ENCODE peak calls at places on chromosomes 3 and 15, in nine cellular contexts. Z, F, P, G, N, A, Y, E and O are unnamed samples.
A peak's percentile ranks its signal among the peaks of the same experiment; 100 is the strongest.

GRCh38 chr3:119350114-119350513 is 55.9 kb downstream of the ARHGAP31 start:
- DNase-seq in Z (peak; percentile 41), F (no peak), P (no peak), G (no peak), N (no peak), A (no peak), Y (no peak), E (no peak), O (peak; percentile 83)

GRCh38 chr3:25784971-25785370 is 1.7 kb upstream of the NGLY1 start:
- DNase-seq in Z (no peak), F (no peak), P (no peak), G (no peak), N (no peak), A (no peak), Y (no peak), E (no peak), O (no peak)

GRCh38 chr3:122947621-122948202 is 79.9 kb downstream of the SEMA5B start:
- DNase-seq in Z (no peak), F (peak; percentile 51), P (no peak), G (no peak), N (no peak), A (no peak), Y (no peak), E (no peak), O (no peak)

GRCh38 chr3:84877092-84877491 is 81.7 kb upstream of the CADM2 start:
- DNase-seq in Z (no peak), F (peak; percentile 51), P (no peak), G (no peak), N (no peak), A (no peak), Y (no peak), E (no peak), O (no peak)

GRCh38 chr15:61682891-61683500 is 377.3 kb downstream of the VPS13C start:
- DNase-seq in Z (no peak), F (no peak), P (peak; percentile 9), G (no peak), N (peak; percentile 33), A (no peak), Y (no peak), E (no peak), O (no peak)

GRCh38 chr3:95711789-95712188 is 1102.6 kb upstream of the EPHA6 start:
- DNase-seq in Z (no peak), F (no peak), P (no peak), G (no peak), N (no peak), A (no peak), Y (no peak), E (no peak), O (no peak)

GRCh38 chr15:34616613-34617012 is 33.2 kb upstream of the GOLGA8B start:
- DNase-seq in Z (no peak), F (peak; percentile 68), P (peak; percentile 11), G (no peak), N (no peak), A (peak; percentile 69), Y (no peak), E (no peak), O (no peak)

GRCh38 chr15:53323197-53323596 is 436.3 kb downstream of the WDR72 start:
- DNase-seq in Z (no peak), F (peak; percentile 3), P (peak; percentile 15), G (no peak), N (no peak), A (peak; percentile 11), Y (no peak), E (no peak), O (no peak)

GRCh38 chr3:355622-356021 is 159.1 kb downstream of the CHL1 start:
- DNase-seq in Z (no peak), F (peak; percentile 74), P (no peak), G (no peak), N (no peak), A (no peak), Y (no peak), E (no peak), O (no peak)

GRCh38 chr3:52402101-52402521 is 42.8 kb downstream of the SEMA3G start:
- DNase-seq in Z (no peak), F (no peak), P (no peak), G (no peak), N (no peak), A (no peak), Y (no peak), E (peak; percentile 9), O (no peak)

GRCh38 chr15:88126695-88127476 is 129.7 kb downstream of the NTRK3 start:
- DNase-seq in Z (no peak), F (no peak), P (no peak), G (no peak), N (no peak), A (no peak), Y (no peak), E (no peak), O (no peak)

GRCh38 chr3:171704002-171704401 is 106.3 kb downstream of the PLD1 start:
- DNase-seq in Z (no peak), F (peak; percentile 76), P (peak; percentile 29), G (peak; percentile 28), N (peak; percentile 32), A (no peak), Y (no peak), E (no peak), O (no peak)

GRCh38 chr3:101549473-101549872 is 12.2 kb upstream of the TRMT10C start:
- DNase-seq in Z (no peak), F (no peak), P (no peak), G (no peak), N (no peak), A (no peak), Y (no peak), E (no peak), O (no peak)

GRCh38 chr3:47976135-47976758 is 40.0 kb downstream of the MAP4 start:
- DNase-seq in Z (no peak), F (no peak), P (no peak), G (no peak), N (no peak), A (no peak), Y (no peak), E (no peak), O (no peak)

GRCh38 chr3:52144034-52144795 is 10.0 kb downstream of the POC1A start:
- DNase-seq in Z (peak; percentile 54), F (peak; percentile 86), P (peak; percentile 85), G (peak; percentile 89), N (peak; percentile 86), A (peak; percentile 89), Y (peak; percentile 91), E (peak; percentile 87), O (peak; percentile 41)

GRCh38 chr3:170327040-170327808 is 30.3 kb upstream of the SKIL start:
- DNase-seq in Z (no peak), F (no peak), P (no peak), G (no peak), N (no peak), A (no peak), Y (no peak), E (no peak), O (no peak)

GRCh38 chr3:170323371-170323770 is 34.1 kb upstream of the SKIL start:
- DNase-seq in Z (no peak), F (no peak), P (no peak), G (no peak), N (no peak), A (no peak), Y (no peak), E (no peak), O (no peak)

GRCh38 chr3:170321326-170322034 is 36.0 kb upstream of the SKIL start:
- DNase-seq in Z (no peak), F (no peak), P (no peak), G (no peak), N (no peak), A (no peak), Y (no peak), E (no peak), O (no peak)

GRCh38 chr3:170322501-170323328 is 34.8 kb upstream of the SKIL start:
- DNase-seq in Z (no peak), F (no peak), P (no peak), G (no peak), N (no peak), A (no peak), Y (no peak), E (no peak), O (no peak)

GRCh38 chr3:170324962-170325361 is 32.6 kb upstream of the SKIL start:
- DNase-seq in Z (no peak), F (no peak), P (no peak), G (no peak), N (no peak), A (no peak), Y (no peak), E (no peak), O (no peak)
- H3K4me1 ChIP-seq in Z (peaks cover 11% of the 10 kb centered on the region), F (peaks cover 5% of the 10 kb centered on the region), P (no peaks in the 10 kb centered on the region), G (no peaks in the 10 kb centered on the region), N (no peaks in the 10 kb centered on the region), A (peaks cover 10% of the 10 kb centered on the region), Y (no peaks in the 10 kb centered on the region), E (peaks cover 7% of the 10 kb centered on the region), O (peaks cover 1% of the 10 kb centered on the region)

GRCh38 chr15:73338058-73338457 is 30.7 kb downstream of the HCN4 start:
- DNase-seq in Z (no peak), F (no peak), P (no peak), G (no peak), N (peak; percentile 32), A (no peak), Y (no peak), E (no peak), O (no peak)
- H3K4me3 ChIP-seq in Z (no peak overlapping the region), F (no peak overlapping the region), P (no peak overlapping the region), G (no peak overlapping the region), N (no peak overlapping the region), A (no peak overlapping the region), Y (no peak overlapping the region), E (no peak overlapping the region), O (no peak overlapping the region)

DNA sequence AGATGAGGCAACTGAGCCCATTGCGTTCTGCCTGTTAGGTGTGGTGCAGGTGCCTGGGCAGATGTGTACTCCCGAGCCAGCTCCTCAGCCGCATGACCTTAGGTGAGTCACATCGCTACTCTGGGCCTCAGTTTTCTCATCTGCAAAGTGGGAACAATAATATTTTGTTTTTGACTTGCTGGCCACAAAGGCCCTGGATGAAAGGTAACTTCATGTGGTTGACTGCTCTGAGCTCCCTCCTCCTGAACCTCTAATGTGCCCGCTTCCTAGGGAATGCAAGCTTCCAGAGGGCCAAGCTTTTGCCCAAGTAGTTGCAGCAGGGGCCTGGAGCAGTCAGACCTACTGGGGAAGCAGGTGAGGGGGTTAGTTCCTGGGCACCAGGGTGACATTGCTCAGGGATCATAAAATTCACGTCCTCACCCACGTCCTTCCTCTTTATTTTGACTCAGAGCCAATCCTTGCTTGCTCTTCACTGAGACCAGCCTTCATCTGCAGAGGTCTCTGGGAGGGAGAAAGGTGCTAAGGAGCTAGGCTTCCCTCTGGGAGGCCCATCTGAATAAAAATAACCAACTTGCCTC is 149.0 kb upstream of the TLE3 start:
- DNase-seq in Z (no peak), F (no peak), P (no peak), G (no peak), N (no peak), A (no peak), Y (no peak), E (no peak), O (no peak)
- H3K4me1 ChIP-seq in Z (peaks cover 13% of the 10 kb centered on the region), F (peaks cover 11% of the 10 kb centered on the region), P (no peaks in the 10 kb centered on the region), G (no peaks in the 10 kb centered on the region), N (no peaks in the 10 kb centered on the region), A (peaks cover 7% of the 10 kb centered on the region), Y (no peaks in the 10 kb centered on the region), E (no peaks in the 10 kb centered on the region), O (peaks cover 3% of the 10 kb centered on the region)

DNA sequence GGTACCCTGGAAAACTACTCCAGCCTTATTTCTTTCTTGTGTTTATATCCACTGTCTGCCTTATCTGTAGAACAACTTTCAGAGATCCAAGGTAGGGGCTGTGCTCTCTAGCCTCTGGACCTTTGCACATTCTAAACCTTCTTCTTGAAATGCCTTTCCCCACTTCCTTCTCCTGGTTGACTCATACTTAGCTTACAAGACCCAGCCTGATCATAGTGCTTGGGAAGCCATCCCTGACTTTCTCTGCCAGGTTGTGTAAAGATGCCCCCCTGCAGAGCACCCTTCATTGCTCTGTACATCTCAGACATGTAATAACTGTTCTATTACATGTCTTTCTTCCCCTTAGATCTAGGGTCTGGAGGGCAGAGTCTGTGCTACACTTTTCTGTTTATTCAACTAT is 50.1 kb downstream of the PPM1L start:
- DNase-seq in Z (no peak), F (no peak), P (no peak), G (no peak), N (no peak), A (no peak), Y (no peak), E (no peak), O (no peak)
- H3K4me3 ChIP-seq in Z (no peak overlapping the region), F (no peak overlapping the region), P (no peak overlapping the region), G (no peak overlapping the region), N (no peak overlapping the region), A (no peak overlapping the region), Y (no peak overlapping the region), E (no peak overlapping the region), O (no peak overlapping the region)